ENCODE peak calls at places on chromosomes 3 and 15, in six cellular contexts. V is GM12865, H is Calu3, L is HTR-8/SVneo, P is coronary artery, N is fibroblast of gingiva. Y is an unnamed sample.

GRCh38 chr15:89761009-89761831 is 10.2 kb upstream of the MESP1 start:
- DNase-seq in H (peak), P (no peak), N (no peak), V (peak), L (no peak), Y (no peak)

GRCh38 chr3:7913283-7913682 is 588.3 kb upstream of the LMCD1 start:
- DNase-seq in P (no peak), N (no peak), L (no peak), V (no peak), H (no peak), Y (no peak)

GRCh38 chr3:35664460-35664919 is 25.2 kb downstream of the ARPP21 start:
- DNase-seq in H (no peak), L (no peak), V (peak), P (no peak), N (no peak), Y (no peak)

GRCh38 chr15:94175420-94175819 is 55.9 kb upstream of the MCTP2 start:
- DNase-seq in V (no peak), P (no peak), N (no peak), H (no peak), L (no peak), Y (no peak)

GRCh38 chr15:57323806-57324589 is 52.3 kb upstream of the CGNL1 start:
- DNase-seq in H (no peak), N (peak), P (no peak), V (peak), L (peak), Y (no peak)

GRCh38 chr3:171230857-171231256 is 204.3 kb upstream of the SLC2A2 start:
- DNase-seq in P (no peak), L (no peak), V (no peak), N (no peak), H (no peak), Y (no peak)

GRCh38 chr3:59709702-59710555 is 660.1 kb upstream of the CFAP20DC start:
- DNase-seq in V (peak), N (no peak), H (no peak), P (no peak), L (no peak), Y (no peak)

GRCh38 chr3:181709537-181710279 is 2.0 kb upstream of the SOX2 start:
- DNase-seq in P (no peak), V (peak), H (peak), N (peak), L (peak), Y (no peak)

GRCh38 chr3:196472286-196472685 is 31.3 kb downstream of the RNF168 start:
- DNase-seq in V (no peak), N (no peak), H (no peak), L (no peak), P (no peak), Y (no peak)

Y was measured in vagina.